ENCODE peak calls at places on chromosome 12, in five cellular contexts. A is OCI-LY7, O is neural progenitor cell, H is SK-N-SH, B is astrocyte. E is an unnamed sample.

GRCh38 chr12:24742378-24742777 is 206.5 kb downstream of the BCAT1 start:
- DNase-seq in B (no peak), O (no peak), A (peak), H (no peak), E (no peak)

GRCh38 chr12:120905856-120906384 is 1.8 kb upstream of the SPPL3 start:
- DNase-seq in O (no peak), B (no peak), H (peak), A (no peak), E (no peak)

GRCh38 chr12:58067610-58068387 is 126.4 kb downstream of the ATP23 start:
- DNase-seq in O (no peak), B (peak), H (no peak), A (no peak), E (no peak)

GRCh38 chr12:122152754-122153153 is 21.3 kb downstream of the IL31 start:
- DNase-seq in B (no peak), A (no peak), H (no peak), O (no peak), E (no peak)

GRCh38 chr12:31578632-31579031 is 12.3 kb downstream of the DENND5B start:
- DNase-seq in B (peak), A (no peak), O (no peak), H (no peak), E (no peak)

GRCh38 chr12:110243227-110243626 is 37.8 kb upstream of the ATP2A2 start:
- DNase-seq in A (no peak), O (no peak), H (no peak), B (no peak), E (no peak)

GRCh38 chr12:32043928-32044549 is 62.6 kb upstream of the BICD1 start:
- DNase-seq in H (no peak), A (peak), O (no peak), B (no peak), E (no peak)

GRCh38 chr12:124909831-124910560 is 4.5 kb downstream of the UBC start:
- DNase-seq in B (peak), H (no peak), O (no peak), A (no peak), E (peak)

DNA sequence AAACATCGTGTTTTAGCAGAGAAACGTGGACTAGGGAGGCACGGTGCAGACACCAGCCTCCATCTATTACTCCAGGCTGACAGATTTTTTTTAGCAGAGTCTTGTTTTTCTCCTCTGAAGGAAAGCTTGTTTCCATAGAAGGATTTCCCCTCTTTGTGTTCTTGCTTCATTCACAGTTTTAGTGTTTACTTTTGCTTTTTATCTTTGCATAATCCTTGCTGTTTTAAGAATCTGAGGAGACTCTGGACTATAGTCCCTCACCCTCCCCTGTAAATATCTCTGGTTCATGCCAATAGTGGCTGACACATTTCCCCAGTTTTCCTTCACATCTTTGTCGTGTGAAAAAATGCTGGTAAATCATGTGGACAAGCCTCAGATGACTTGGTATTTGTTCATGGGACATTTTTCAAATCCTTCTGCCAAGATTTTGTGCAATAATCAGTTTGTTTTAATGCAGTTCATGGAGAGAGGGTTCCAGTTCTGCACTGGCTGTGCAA is 39.9 kb upstream of the TMCC3 start:
- DNase-seq in H (no peak), O (no peak), B (no peak), A (no peak), E (no peak)
- H3K4me2 ChIP-seq in H (no peak), O (no peak), B (peak), A (peak), E (no peak)

GRCh38 chr12:69610126-69610525 is 581 bp downstream of the LRRC10 start:
- DNase-seq in B (no peak), O (no peak), A (no peak), H (no peak), E (no peak)
- H3K4me3 ChIP-seq in B (no peak), O (no peak), A (no peak), H (no peak), E (no peak)

GRCh38 chr12:104456417-104456949 is at the start of gene CHST11:
- DNase-seq in A (peak), B (peak), O (peak), H (peak), E (no peak)
- H2AFZ ChIP-seq in A (peak), B (peak), O (peak), H (peak), E (no peak)

GRCh38 chr12:9668141-9669018 is 1.1 kb upstream of the CLEC2D start:
- DNase-seq in A (no peak), H (no peak), B (peak), O (no peak), E (no peak)
- H3K4me2 ChIP-seq in A (peak), H (no peak), B (peak), O (no peak), E (no peak)

DNA sequence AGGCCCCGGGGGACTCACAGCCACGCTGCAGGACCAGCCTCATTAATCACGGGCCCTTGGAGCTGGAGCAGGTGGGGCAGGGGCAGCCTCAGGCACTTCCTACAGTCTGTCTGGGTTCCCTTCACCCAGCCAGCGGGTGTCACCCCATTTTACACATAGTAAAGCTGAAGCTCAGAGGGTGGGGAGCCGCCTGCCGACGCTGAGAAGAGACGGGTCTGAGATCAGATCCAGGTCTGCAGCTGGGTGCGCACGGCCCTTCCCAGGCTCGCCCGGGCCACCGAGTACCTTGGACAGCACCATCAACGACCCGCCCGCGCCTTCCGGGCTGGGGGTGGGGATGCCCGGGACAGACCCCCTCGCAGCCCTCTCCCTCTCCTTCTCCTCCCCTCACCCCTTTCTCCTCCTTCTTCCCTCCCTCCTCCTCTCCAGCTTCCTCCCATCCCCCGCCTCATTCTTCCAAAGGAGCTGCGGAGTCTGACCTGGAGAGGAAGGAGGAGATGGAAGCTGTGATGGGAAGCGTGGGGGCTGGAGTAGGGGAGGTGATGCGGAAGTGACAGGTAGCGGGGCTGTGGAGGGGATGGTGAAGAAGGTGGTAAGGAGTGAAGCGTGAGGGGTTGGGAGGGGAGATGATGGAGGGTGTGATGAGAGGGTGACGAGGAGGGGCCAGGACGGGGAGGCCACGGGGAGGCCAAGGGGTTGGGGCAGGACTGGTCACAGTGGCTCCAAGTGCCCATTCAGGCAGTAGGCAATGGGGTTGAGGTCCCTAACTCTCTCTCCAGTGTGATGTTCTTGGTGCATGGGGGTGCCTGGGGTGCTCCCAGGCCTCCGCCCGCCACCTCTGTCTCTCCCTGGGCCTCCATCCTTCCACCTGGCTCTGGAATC is 8.8 kb downstream of the DTX1 start:
- DNase-seq in B (no peak), A (peak), O (peak), H (peak), E (peak)
- H3K4me3 ChIP-seq in B (no peak), A (peak), O (no peak), H (no peak), E (peak)